ENCODE peak calls at places on chromosome 20, in nine cellular contexts. B is SK-N-SH, A is transverse colon, X is stomach, Z is HepG2, V is A549, C is tibial nerve, O is upper lobe of left lung, W is H1. K is an unnamed sample.

GRCh38 chr20:46255440-46256104 is 52.7 kb downstream of the CDH22 start:
- DNase-seq in B (peak), A (peak), X (peak), Z (peak), V (no peak), C (peak), O (peak), W (no peak), K (peak)

GRCh38 chr20:2244523-2244922 is 51.3 kb upstream of the TGM3 start:
- DNase-seq in B (no peak), A (no peak), X (no peak), Z (no peak), V (no peak), C (no peak), O (no peak), W (no peak), K (no peak)

GRCh38 chr20:9179193-9179802 is 110.4 kb downstream of the PLCB4 start:
- DNase-seq in B (no peak), A (no peak), X (no peak), Z (no peak), V (no peak), C (no peak), O (no peak), W (no peak), K (no peak)

GRCh38 chr20:9966966-9967365 is 67.8 kb upstream of the ANKEF1 start:
- DNase-seq in B (peak), A (no peak), X (no peak), Z (peak), V (peak), C (no peak), O (no peak), W (no peak), K (no peak)

GRCh38 chr20:48610996-48611395 is 216.8 kb downstream of the PREX1 start:
- DNase-seq in B (no peak), A (no peak), X (no peak), Z (no peak), V (no peak), C (no peak), O (no peak), W (no peak), K (no peak)

GRCh38 chr20:57659131-57659788 is 39.0 kb upstream of the ZBP1 start:
- DNase-seq in B (peak), A (peak), X (peak), Z (no peak), V (no peak), C (no peak), O (peak), W (no peak), K (peak)

GRCh38 chr20:37267684-37268313 is 6.2 kb upstream of the GHRH start:
- DNase-seq in B (no peak), A (no peak), X (no peak), Z (no peak), V (no peak), C (no peak), O (no peak), W (no peak), K (no peak)

GRCh38 chr20:56439784-56440291 is 27.8 kb downstream of the CASS4 start:
- DNase-seq in B (no peak), A (peak), X (peak), Z (no peak), V (no peak), C (no peak), O (peak), W (no peak), K (peak)

GRCh38 chr20:4190792-4191519 is 175.6 kb upstream of the RNF24 start:
- DNase-seq in B (no peak), A (no peak), X (no peak), Z (no peak), V (no peak), C (no peak), O (no peak), W (no peak), K (peak)
- TF ChIP-seq EP300 in B (no peak), A (no peak), X (no peak), Z (no peak), V (peak), C (no peak), O (no peak), W (no peak), K (no peak)

GRCh38 chr20:4811661-4812181 is 90.0 kb downstream of the PRND start:
- DNase-seq in B (no peak), A (peak), X (peak), Z (no peak), V (no peak), C (peak), O (peak), W (no peak), K (peak)
- H3K27ac ChIP-seq in B (no peak), A (peak), X (peak), Z (no peak), V (no peak), C (peak), O (peak), W (no peak), K (no peak)

GRCh38 chr20:25369529-25369928 is 21.1 kb downstream of the ABHD12 start:
- DNase-seq in B (no peak), A (no peak), X (no peak), Z (no peak), V (no peak), C (no peak), O (no peak), W (no peak), K (no peak)

GRCh38 chr20:25374842-25375241 is 15.8 kb downstream of the ABHD12 start:
- DNase-seq in B (no peak), A (no peak), X (no peak), Z (no peak), V (no peak), C (no peak), O (no peak), W (no peak), K (no peak)

GRCh38 chr20:25376236-25376635 is 14.4 kb downstream of the ABHD12 start:
- DNase-seq in B (no peak), A (no peak), X (no peak), Z (no peak), V (no peak), C (no peak), O (no peak), W (no peak), K (no peak)

GRCh38 chr20:25369971-25370370 is 20.7 kb downstream of the ABHD12 start:
- DNase-seq in B (no peak), A (no peak), X (no peak), Z (no peak), V (no peak), C (no peak), O (no peak), W (no peak), K (no peak)

DNA sequence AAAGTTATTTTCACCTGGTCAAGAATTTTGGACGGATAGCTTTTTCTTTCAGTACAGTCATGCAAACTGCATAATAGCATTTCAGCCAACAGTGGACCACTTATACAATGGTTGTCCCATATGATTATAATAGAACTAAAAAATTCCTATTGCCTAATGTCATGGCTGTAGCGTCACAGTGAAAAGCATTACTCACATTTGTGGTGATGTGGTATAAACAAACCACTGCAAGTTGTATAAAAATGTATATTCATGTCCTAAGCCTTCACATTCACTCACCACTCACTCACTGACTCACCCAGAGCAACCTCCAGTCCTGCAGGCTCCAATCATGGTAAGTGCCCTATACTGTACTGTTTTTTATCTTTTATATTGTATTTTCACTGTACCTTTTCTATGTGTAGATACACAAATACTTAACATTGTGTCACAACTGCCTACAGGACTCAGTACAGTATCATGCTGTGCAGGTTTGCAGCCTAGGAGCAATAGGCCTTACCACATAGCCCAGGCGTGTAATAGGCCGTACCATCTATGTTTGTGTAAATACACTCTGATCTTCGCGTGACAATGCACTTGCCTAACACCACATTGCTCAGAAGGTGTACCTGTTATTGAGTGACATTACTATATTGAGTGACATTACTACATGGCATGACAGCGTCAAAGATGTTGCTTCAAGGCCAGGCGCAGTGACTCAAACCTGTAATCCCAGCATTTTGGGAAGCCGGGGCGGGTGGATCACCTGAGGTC is 17.9 kb downstream of the ABHD12 start:
- DNase-seq in B (no peak), A (no peak), X (no peak), Z (no peak), V (no peak), C (no peak), O (no peak), W (no peak), K (no peak)
- TF ChIP-seq EP300 in B (peak), A (no peak), X (no peak), Z (no peak), V (no peak), C (no peak), O (no peak), W (no peak), K (no peak)

DNA sequence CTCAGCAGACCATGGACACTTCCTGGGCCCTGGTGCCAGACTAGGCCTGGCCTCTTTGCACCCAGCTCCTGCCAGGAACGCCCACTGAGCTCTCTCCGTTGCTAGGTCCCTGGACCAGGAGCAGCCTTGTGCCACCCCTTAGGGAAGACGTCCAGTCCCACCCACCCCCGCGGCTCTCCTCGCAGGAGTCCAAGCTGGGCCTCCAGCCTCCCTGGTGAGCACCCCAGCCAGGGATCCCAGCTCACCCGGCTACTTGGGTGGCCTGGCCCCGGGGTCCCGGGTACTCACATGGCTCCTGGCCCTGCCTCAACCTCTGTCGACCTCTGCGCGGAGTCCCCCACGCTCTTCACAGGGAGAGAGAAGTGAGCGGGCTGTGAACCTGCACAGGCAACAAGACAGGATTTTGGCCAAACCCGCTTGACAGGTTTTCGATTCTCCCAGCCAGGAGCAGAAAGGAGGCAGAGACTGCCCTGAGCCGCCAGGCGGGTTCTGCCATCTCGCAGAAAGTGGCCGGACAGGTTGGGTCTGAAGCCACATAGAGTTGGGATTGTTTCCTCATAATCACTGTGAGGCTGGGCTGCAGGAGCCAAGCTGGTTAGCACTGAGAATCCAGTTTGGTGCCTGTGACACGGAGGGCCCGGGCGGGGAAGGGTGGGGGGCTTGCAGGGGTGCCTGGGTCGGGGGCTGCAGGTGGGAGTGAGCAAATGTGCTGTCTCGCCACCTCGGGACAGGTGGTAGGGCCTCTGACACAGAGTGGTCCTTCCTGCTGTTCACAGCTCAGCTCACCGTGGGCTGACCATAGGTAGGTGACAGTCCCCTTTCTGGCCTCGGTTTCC is at the start of gene RBBP8NL:
- DNase-seq in B (no peak), A (peak), X (peak), Z (no peak), V (no peak), C (no peak), O (peak), W (no peak), K (no peak)
- H3K27ac ChIP-seq in B (no peak), A (peak), X (peak), Z (no peak), V (no peak), C (no peak), O (peak), W (peak), K (no peak)

GRCh38 chr20:32091888-32092346 is 17.6 kb upstream of the TM9SF4 start:
- DNase-seq in B (peak), A (peak), X (peak), Z (peak), V (peak), C (peak), O (peak), W (peak), K (peak)

GRCh38 chr20:32088759-32089158 is 20.8 kb upstream of the TM9SF4 start:
- DNase-seq in B (no peak), A (no peak), X (no peak), Z (no peak), V (no peak), C (no peak), O (no peak), W (no peak), K (no peak)

GRCh38 chr20:32087117-32087516 is 22.4 kb upstream of the TM9SF4 start:
- DNase-seq in B (no peak), A (no peak), X (no peak), Z (no peak), V (no peak), C (no peak), O (no peak), W (no peak), K (no peak)

GRCh38 chr20:32089637-32090330 is 19.7 kb upstream of the TM9SF4 start:
- DNase-seq in B (no peak), A (no peak), X (no peak), Z (no peak), V (no peak), C (no peak), O (no peak), W (peak), K (no peak)
- TF ChIP-seq EP300 in B (no peak), A (no peak), X (no peak), Z (no peak), V (no peak), C (no peak), O (no peak), W (peak), K (no peak)

K was measured in sigmoid colon.